ENCODE peak calls at places on chromosome 14, in eight cellular contexts. B is SW 1271, P is colonic mucosa, R is DMS153, A is mesothelial cell of epicardium, E is ascending aorta, K is adipocyte, H is D341Med. S is an unnamed sample.
A peak's percentile ranks its signal among the peaks of the same experiment; 100 is the strongest.

GRCh38 chr14:68408680-68409079 is 384.2 kb downstream of the ZFP36L1 start:
- DNase-seq in K (no peak), B (no peak), A (no peak), H (no peak), R (no peak), E (no peak), P (no peak), S (no peak)

GRCh38 chr14:101022916-101023435 is 119.5 kb upstream of the RTL1 start:
- DNase-seq in P (peak; percentile 3), E (no peak), A (peak; percentile 26), K (no peak), B (no peak), R (no peak), H (no peak), S (no peak)

GRCh38 chr14:74712499-74713394 is at the start of the genes AREL1 and FCF1:
- DNase-seq in P (peak; percentile 92), K (peak; percentile 98), H (peak; percentile 93), B (no peak), A (peak; percentile 77), R (no peak), E (peak; percentile 33), S (no peak)

GRCh38 chr14:55123101-55123500 is 6.0 kb upstream of the LGALS3 start:
- DNase-seq in R (no peak), K (peak; percentile 74), E (no peak), A (no peak), P (no peak), B (no peak), H (no peak), S (no peak)

GRCh38 chr14:105162374-105162979 is 6.1 kb downstream of the JAG2 start:
- DNase-seq in E (no peak), P (no peak), H (no peak), R (no peak), K (no peak), B (no peak), A (no peak), S (no peak)

GRCh38 chr14:104845834-104846441 is 19.1 kb upstream of the CEP170B start:
- DNase-seq in B (no peak), H (no peak), R (no peak), A (no peak), P (no peak), K (no peak), E (no peak), S (no peak)

GRCh38 chr14:42424501-42424900 is 817.8 kb downstream of the LRFN5 start:
- DNase-seq in R (no peak), H (no peak), A (no peak), P (no peak), B (no peak), E (no peak), K (no peak), S (no peak)

GRCh38 chr14:52417139-52417538 is 103.0 kb downstream of the PTGER2 start:
- DNase-seq in R (no peak), P (no peak), H (no peak), E (no peak), A (no peak), K (no peak), B (no peak), S (no peak)

GRCh38 chr14:80587096-80587724 is 354.3 kb downstream of the CEP128 start:
- DNase-seq in H (peak; percentile 27), B (no peak), E (no peak), A (no peak), R (no peak), K (peak; percentile 56), P (no peak), S (no peak)

GRCh38 chr14:29710015-29710414 is 217.6 kb downstream of the PRKD1 start:
- DNase-seq in H (no peak), K (peak; percentile 22), A (no peak), E (no peak), R (no peak), P (no peak), B (no peak), S (no peak)

GRCh38 chr14:24432259-24433131 is 2.7 kb downstream of the KHNYN start:
- DNase-seq in A (no peak), E (no peak), H (no peak), B (no peak), P (no peak), R (no peak), K (no peak), S (no peak)

GRCh38 chr14:57390806-57391562 is 598 bp downstream of the NAA30 start:
- DNase-seq in B (no peak), A (peak; percentile 60), K (peak; percentile 63), H (peak; percentile 66), R (no peak), P (peak; percentile 36), E (peak; percentile 9), S (no peak)

GRCh38 chr14:68775614-68776126 is 17.2 kb downstream of the ZFP36L1 start:
- DNase-seq in P (no peak), R (no peak), K (no peak), A (no peak), H (no peak), B (no peak), E (no peak), S (no peak)

GRCh38 chr14:98984719-98985041 is 287.3 kb downstream of the BCL11B start:
- DNase-seq in K (no peak), P (peak; percentile 25), A (no peak), B (no peak), E (no peak), H (no peak), R (no peak), S (no peak)

GRCh38 chr14:54673193-54674121 is 106.5 kb downstream of the SAMD4A start:
- DNase-seq in K (no peak), B (no peak), A (no peak), P (no peak), E (no peak), H (no peak), R (no peak), S (no peak)

GRCh38 chr14:104865631-104866441 is 768 bp downstream of the CEP170B start:
- DNase-seq in P (peak; percentile 79), E (peak; percentile 18), B (no peak), K (peak; percentile 82), A (peak; percentile 69), R (no peak), H (peak; percentile 74), S (no peak)

GRCh38 chr14:22291406-22291805 is 297.6 kb downstream of the DAD1 start:
- DNase-seq in B (peak; percentile 6), H (no peak), E (no peak), K (no peak), P (no peak), R (no peak), A (no peak), S (no peak)

GRCh38 chr14:79356040-79356439 is 855.3 kb downstream of the DIO2 start:
- DNase-seq in R (no peak), K (no peak), P (no peak), B (no peak), H (no peak), E (no peak), A (no peak), S (no peak)

GRCh38 chr14:89540830-89541470 is 123.9 kb upstream of the FOXN3 start:
- DNase-seq in B (no peak), K (peak; percentile 80), H (no peak), A (no peak), P (no peak), E (no peak), R (no peak), S (no peak)

GRCh38 chr14:69287096-69287991 is 27.4 kb downstream of the GALNT16 start:
- DNase-seq in P (no peak), K (no peak), R (peak; percentile 14), E (no peak), B (no peak), H (no peak), A (no peak), S (no peak)

GRCh38 chr14:27528328-27528727 is 930.5 kb upstream of the NOVA1 start:
- DNase-seq in B (no peak), P (no peak), R (peak; percentile 65), K (peak; percentile 79), E (no peak), H (peak; percentile 51), A (no peak), S (peak; percentile 3)

GRCh38 chr14:37047996-37048395 is 124.4 kb downstream of the SLC25A21 start:
- DNase-seq in E (no peak), A (no peak), P (no peak), R (no peak), H (no peak), K (peak; percentile 50), B (no peak), S (no peak)

GRCh38 chr14:91376547-91377477 is 40.8 kb downstream of the CCDC88C start:
- DNase-seq in A (no peak), H (no peak), P (no peak), E (no peak), K (no peak), R (peak; percentile 26), B (no peak), S (peak; percentile 31)

GRCh38 chr14:54487771-54488170 is 1.0 kb downstream of the GMFB start:
- DNase-seq in P (no peak), R (no peak), E (no peak), H (peak; percentile 46), A (no peak), K (peak; percentile 68), B (no peak), S (no peak)

GRCh38 chr14:20687362-20688166 is 1.0 kb upstream of the ANG start:
- DNase-seq in R (no peak), P (peak; percentile 65), K (no peak), H (no peak), B (no peak), A (no peak), E (no peak), S (no peak)

GRCh38 chr14:53310412-53310811 is 157.3 kb upstream of the DDHD1 start:
- DNase-seq in E (no peak), R (no peak), K (no peak), B (no peak), A (no peak), P (no peak), H (no peak), S (no peak)

GRCh38 chr14:100825691-100826331 is at the start of gene MEG3:
- DNase-seq in H (no peak), E (no peak), K (peak; percentile 88), R (no peak), A (no peak), B (no peak), P (no peak), S (no peak)

GRCh38 chr14:82067221-82067620 is 533.6 kb upstream of the SEL1L start:
- DNase-seq in E (no peak), R (peak; percentile 71), P (no peak), A (no peak), B (no peak), H (no peak), K (no peak), S (no peak)

S was measured in NCI-H2029 treated with DMSO at 0.1 percent for 48 hours.